ENCODE peak calls at places on chromosome 1, in eight cellular contexts. R, Y, N, X, V, F, G and C are unnamed samples.

GRCh38 chr1:246528933-246529731 is 22.1 kb upstream of the SMYD3 start:
- DNase-seq in Y (no peak), G (peak), N (no peak), F (no peak), R (no peak), V (no peak), X (peak), C (no peak)

GRCh38 chr1:6753320-6754140 is 31.7 kb upstream of the CAMTA1 start:
- DNase-seq in F (no peak), Y (no peak), V (no peak), X (no peak), R (no peak), N (no peak), G (no peak), C (no peak)

GRCh38 chr1:17550684-17551584 is 11.4 kb downstream of the ARHGEF10L start:
- DNase-seq in F (no peak), R (no peak), X (no peak), N (peak), Y (no peak), G (no peak), V (no peak), C (no peak)

GRCh38 chr1:159909381-159909780 is 9.4 kb upstream of the CFAP45 start:
- DNase-seq in Y (no peak), X (no peak), R (no peak), V (no peak), F (no peak), N (no peak), G (no peak), C (no peak)

GRCh38 chr1:1554926-1555915 is 14.8 kb upstream of the TMEM240 start:
- DNase-seq in G (no peak), N (no peak), X (peak), Y (no peak), V (no peak), F (no peak), R (peak), C (no peak)

GRCh38 chr1:212733109-212733508 is 33.5 kb upstream of the BATF3 start:
- DNase-seq in R (no peak), N (no peak), Y (no peak), G (no peak), X (no peak), F (no peak), V (no peak), C (no peak)

GRCh38 chr1:41474490-41475271 is 9.8 kb downstream of the EDN2 start:
- DNase-seq in Y (no peak), G (no peak), X (no peak), V (no peak), N (no peak), R (no peak), F (peak), C (no peak)

GRCh38 chr1:93605026-93605425 is 76.6 kb downstream of the BCAR3 start:
- DNase-seq in F (no peak), G (no peak), R (no peak), Y (no peak), X (no peak), N (no peak), V (no peak), C (no peak)

GRCh38 chr1:238653693-238654321 is 732.6 kb upstream of the CHRM3 start:
- DNase-seq in N (no peak), F (no peak), V (no peak), Y (no peak), G (no peak), X (peak), R (no peak), C (no peak)